ENCODE peak calls at places on chromosome X, in four cellular contexts. One of them, this sample, is unnamed.

GRCh38 chrX:15911729-15912550 is 57.3 kb upstream of the AP1S2 start:
- DNase-seq in stimulated activated effector memory CD8-positive, alpha-beta T cell treated with anti-CD3 and anti-CD28 coated beads, Interleukin-12 subunit alpha, Interleukin-12 subunit beta, amount 100 ng/mL, for 72 hours: no peak
- DNase-seq in aorta: no peak
- DNase-seq in testis: no peak
- DNase-seq in this sample: no peak

GRCh38 chrX:153874366-153875125 is 11.4 kb downstream of the L1CAM start:
- DNase-seq in stimulated activated effector memory CD8-positive, alpha-beta T cell treated with anti-CD3 and anti-CD28 coated beads, Interleukin-12 subunit alpha, Interleukin-12 subunit beta, amount 100 ng/mL, for 72 hours: no peak
- DNase-seq in aorta: no peak
- DNase-seq in testis: no peak
- DNase-seq in this sample: no peak

GRCh38 chrX:151828434-151829080 is 84.1 kb upstream of the MAGEA4 start:
- DNase-seq in stimulated activated effector memory CD8-positive, alpha-beta T cell treated with anti-CD3 and anti-CD28 coated beads, Interleukin-12 subunit alpha, Interleukin-12 subunit beta, amount 100 ng/mL, for 72 hours: no peak
- DNase-seq in aorta: no peak
- DNase-seq in testis: no peak
- DNase-seq in this sample: no peak

GRCh38 chrX:129653985-129654651 is 638 bp downstream of the APLN start:
- DNase-seq in stimulated activated effector memory CD8-positive, alpha-beta T cell treated with anti-CD3 and anti-CD28 coated beads, Interleukin-12 subunit alpha, Interleukin-12 subunit beta, amount 100 ng/mL, for 72 hours: no peak
- DNase-seq in aorta: peak
- DNase-seq in testis: peak
- DNase-seq in this sample: peak

GRCh38 chrX:97399400-97399799 is 515.7 kb downstream of the RPA4 start:
- DNase-seq in stimulated activated effector memory CD8-positive, alpha-beta T cell treated with anti-CD3 and anti-CD28 coated beads, Interleukin-12 subunit alpha, Interleukin-12 subunit beta, amount 100 ng/mL, for 72 hours: no peak
- DNase-seq in aorta: no peak
- DNase-seq in testis: no peak
- DNase-seq in this sample: no peak

GRCh38 chrX:23745786-23746185 is 2.7 kb upstream of the ACOT9 start:
- DNase-seq in stimulated activated effector memory CD8-positive, alpha-beta T cell treated with anti-CD3 and anti-CD28 coated beads, Interleukin-12 subunit alpha, Interleukin-12 subunit beta, amount 100 ng/mL, for 72 hours: no peak
- DNase-seq in aorta: no peak
- DNase-seq in testis: no peak
- DNase-seq in this sample: no peak

GRCh38 chrX:109374276-109374960 is 107.5 kb downstream of the GUCY2F start:
- DNase-seq in stimulated activated effector memory CD8-positive, alpha-beta T cell treated with anti-CD3 and anti-CD28 coated beads, Interleukin-12 subunit alpha, Interleukin-12 subunit beta, amount 100 ng/mL, for 72 hours: no peak
- DNase-seq in aorta: no peak
- DNase-seq in testis: no peak
- DNase-seq in this sample: no peak

GRCh38 chrX:19544693-19545305 is 29.5 kb upstream of the MAP3K15 start:
- DNase-seq in stimulated activated effector memory CD8-positive, alpha-beta T cell treated with anti-CD3 and anti-CD28 coated beads, Interleukin-12 subunit alpha, Interleukin-12 subunit beta, amount 100 ng/mL, for 72 hours: no peak
- DNase-seq in aorta: no peak
- DNase-seq in testis: peak
- DNase-seq in this sample: peak

GRCh38 chrX:30690330-30690729 is 37.1 kb downstream of the GK start:
- DNase-seq in stimulated activated effector memory CD8-positive, alpha-beta T cell treated with anti-CD3 and anti-CD28 coated beads, Interleukin-12 subunit alpha, Interleukin-12 subunit beta, amount 100 ng/mL, for 72 hours: no peak
- DNase-seq in aorta: no peak
- DNase-seq in testis: no peak
- DNase-seq in this sample: no peak

This sample was measured in adrenal gland.